ENCODE peak calls at places on chromosomes 16 and 17, in six cellular contexts. One of them, this sample, is unnamed.

GRCh38 chr16:50313596-50314483 is 47.5 kb downstream of the ADCY7 start:
- DNase-seq in mucosa of descending colon: no peak
- DNase-seq in neural progenitor cell: no peak
- DNase-seq in upper lobe of right lung: peak; percentile 78
- DNase-seq in BE2C: no peak
- DNase-seq in pancreas: peak; percentile 54
- DNase-seq in this sample: no peak

GRCh38 chr17:30091166-30091670 is 25.4 kb upstream of the NSRP1 start:
- DNase-seq in mucosa of descending colon: no peak
- DNase-seq in neural progenitor cell: peak; percentile 26
- DNase-seq in upper lobe of right lung: no peak
- DNase-seq in BE2C: no peak
- DNase-seq in pancreas: no peak
- DNase-seq in this sample: no peak

GRCh38 chr16:89366561-89367537 is 123.5 kb downstream of the ANKRD11 start:
- DNase-seq in mucosa of descending colon: no peak
- DNase-seq in neural progenitor cell: no peak
- DNase-seq in upper lobe of right lung: peak; percentile 45
- DNase-seq in BE2C: no peak
- DNase-seq in pancreas: peak; percentile 58
- DNase-seq in this sample: no peak

GRCh38 chr17:351875-352420 is 659 bp downstream of the RPH3AL start:
- DNase-seq in mucosa of descending colon: no peak
- DNase-seq in neural progenitor cell: no peak
- DNase-seq in upper lobe of right lung: no peak
- DNase-seq in BE2C: no peak
- DNase-seq in pancreas: peak; percentile 71
- DNase-seq in this sample: no peak

GRCh38 chr16:49440156-49441065 is 66.8 kb downstream of the C16orf78 start:
- DNase-seq in mucosa of descending colon: no peak
- DNase-seq in neural progenitor cell: peak; percentile 33
- DNase-seq in upper lobe of right lung: no peak
- DNase-seq in BE2C: no peak
- DNase-seq in pancreas: no peak
- DNase-seq in this sample: no peak

GRCh38 chr17:38352245-38353083 is 820 bp downstream of the SOCS7 start:
- DNase-seq in mucosa of descending colon: peak; percentile 27
- DNase-seq in neural progenitor cell: peak; percentile 58
- DNase-seq in upper lobe of right lung: peak; percentile 77
- DNase-seq in BE2C: peak; percentile 50
- DNase-seq in pancreas: peak; percentile 75
- DNase-seq in this sample: peak; percentile 38

GRCh38 chr17:41196068-41196467 is 6.4 kb downstream of the KRTAP9-1 start:
- DNase-seq in mucosa of descending colon: no peak
- DNase-seq in neural progenitor cell: no peak
- DNase-seq in upper lobe of right lung: no peak
- DNase-seq in BE2C: no peak
- DNase-seq in pancreas: no peak
- DNase-seq in this sample: no peak

GRCh38 chr16:20904507-20905079 is 4.0 kb downstream of the LYRM1 start:
- DNase-seq in mucosa of descending colon: no peak
- DNase-seq in neural progenitor cell: no peak
- DNase-seq in upper lobe of right lung: no peak
- DNase-seq in BE2C: no peak
- DNase-seq in pancreas: no peak
- DNase-seq in this sample: peak; percentile 50

GRCh38 chr16:25223964-25224363 is 7.2 kb downstream of the AQP8 start:
- DNase-seq in mucosa of descending colon: no peak
- DNase-seq in neural progenitor cell: no peak
- DNase-seq in upper lobe of right lung: no peak
- DNase-seq in BE2C: no peak
- DNase-seq in pancreas: no peak
- DNase-seq in this sample: no peak

GRCh38 chr17:73436966-73437365 is 125.2 kb upstream of the CDC42EP4 start:
- DNase-seq in mucosa of descending colon: no peak
- DNase-seq in neural progenitor cell: no peak
- DNase-seq in upper lobe of right lung: no peak
- DNase-seq in BE2C: no peak
- DNase-seq in pancreas: no peak
- DNase-seq in this sample: no peak

GRCh38 chr16:50323335-50324011 is 45.3 kb downstream of the BRD7 start:
- DNase-seq in mucosa of descending colon: peak; percentile 47
- DNase-seq in neural progenitor cell: no peak
- DNase-seq in upper lobe of right lung: no peak
- DNase-seq in BE2C: peak; percentile 59
- DNase-seq in pancreas: no peak
- DNase-seq in this sample: no peak

GRCh38 chr16:2970563-2970962 is 1.4 kb downstream of the PAQR4 start:
- DNase-seq in mucosa of descending colon: no peak
- DNase-seq in neural progenitor cell: no peak
- DNase-seq in upper lobe of right lung: no peak
- DNase-seq in BE2C: no peak
- DNase-seq in pancreas: no peak
- DNase-seq in this sample: no peak

GRCh38 chr16:63787014-63787413 is 1334.8 kb downstream of the CDH11 start:
- DNase-seq in mucosa of descending colon: no peak
- DNase-seq in neural progenitor cell: no peak
- DNase-seq in upper lobe of right lung: no peak
- DNase-seq in BE2C: no peak
- DNase-seq in pancreas: no peak
- DNase-seq in this sample: no peak

GRCh38 chr17:36856169-36856568 is 81.1 kb upstream of the LHX1 start:
- DNase-seq in mucosa of descending colon: no peak
- DNase-seq in neural progenitor cell: no peak
- DNase-seq in upper lobe of right lung: no peak
- DNase-seq in BE2C: no peak
- DNase-seq in pancreas: no peak
- DNase-seq in this sample: no peak

GRCh38 chr17:65530158-65530984 is 31.1 kb downstream of the AXIN2 start:
- DNase-seq in mucosa of descending colon: no peak
- DNase-seq in neural progenitor cell: no peak
- DNase-seq in upper lobe of right lung: no peak
- DNase-seq in BE2C: no peak
- DNase-seq in pancreas: no peak
- DNase-seq in this sample: no peak

GRCh38 chr16:9357829-9358228 is 266.4 kb downstream of the HAPSTR1 start:
- DNase-seq in mucosa of descending colon: no peak
- DNase-seq in neural progenitor cell: no peak
- DNase-seq in upper lobe of right lung: no peak
- DNase-seq in BE2C: no peak
- DNase-seq in pancreas: no peak
- DNase-seq in this sample: no peak

GRCh38 chr17:71472809-71473789 is 647.7 kb upstream of the SOX9 start:
- DNase-seq in mucosa of descending colon: peak; percentile 38
- DNase-seq in neural progenitor cell: peak; percentile 81
- DNase-seq in upper lobe of right lung: no peak
- DNase-seq in BE2C: peak; percentile 37
- DNase-seq in pancreas: no peak
- DNase-seq in this sample: peak; percentile 5

GRCh38 chr17:8022358-8023038 is 16.4 kb upstream of the ALOX15B start:
- DNase-seq in mucosa of descending colon: no peak
- DNase-seq in neural progenitor cell: no peak
- DNase-seq in upper lobe of right lung: peak; percentile 16
- DNase-seq in BE2C: no peak
- DNase-seq in pancreas: no peak
- DNase-seq in this sample: no peak

GRCh38 chr17:36703860-36704266 is 102.5 kb downstream of the MRM1 start:
- DNase-seq in mucosa of descending colon: peak; percentile 52
- DNase-seq in neural progenitor cell: peak; percentile 94
- DNase-seq in upper lobe of right lung: peak; percentile 75
- DNase-seq in BE2C: no peak
- DNase-seq in pancreas: peak; percentile 80
- DNase-seq in this sample: peak; percentile 49

GRCh38 chr17:64507418-64507766 is 615 bp downstream of the CEP95 start:
- DNase-seq in mucosa of descending colon: peak; percentile 43
- DNase-seq in neural progenitor cell: peak; percentile 86
- DNase-seq in upper lobe of right lung: no peak
- DNase-seq in BE2C: peak; percentile 36
- DNase-seq in pancreas: no peak
- DNase-seq in this sample: peak; percentile 64

GRCh38 chr16:66844342-66845079 is at the start of gene CA7:
- DNase-seq in mucosa of descending colon: peak; percentile 26
- DNase-seq in neural progenitor cell: peak; percentile 34
- DNase-seq in upper lobe of right lung: no peak
- DNase-seq in BE2C: no peak
- DNase-seq in pancreas: peak; percentile 63
- DNase-seq in this sample: no peak
- H3K4me3 ChIP-seq in mucosa of descending colon: no peak within 1 kb of the TSS
- H3K4me3 ChIP-seq in neural progenitor cell: peak within 1 kb of the TSS; percentile 63
- H3K4me3 ChIP-seq in upper lobe of right lung: peak within 1 kb of the TSS; percentile 39
- H3K4me3 ChIP-seq in BE2C: peak within 1 kb of the TSS; percentile 29
- H3K4me3 ChIP-seq in pancreas: peak within 1 kb of the TSS; percentile 43
- H3K4me3 ChIP-seq in this sample: peak within 1 kb of the TSS; percentile 17

DNA sequence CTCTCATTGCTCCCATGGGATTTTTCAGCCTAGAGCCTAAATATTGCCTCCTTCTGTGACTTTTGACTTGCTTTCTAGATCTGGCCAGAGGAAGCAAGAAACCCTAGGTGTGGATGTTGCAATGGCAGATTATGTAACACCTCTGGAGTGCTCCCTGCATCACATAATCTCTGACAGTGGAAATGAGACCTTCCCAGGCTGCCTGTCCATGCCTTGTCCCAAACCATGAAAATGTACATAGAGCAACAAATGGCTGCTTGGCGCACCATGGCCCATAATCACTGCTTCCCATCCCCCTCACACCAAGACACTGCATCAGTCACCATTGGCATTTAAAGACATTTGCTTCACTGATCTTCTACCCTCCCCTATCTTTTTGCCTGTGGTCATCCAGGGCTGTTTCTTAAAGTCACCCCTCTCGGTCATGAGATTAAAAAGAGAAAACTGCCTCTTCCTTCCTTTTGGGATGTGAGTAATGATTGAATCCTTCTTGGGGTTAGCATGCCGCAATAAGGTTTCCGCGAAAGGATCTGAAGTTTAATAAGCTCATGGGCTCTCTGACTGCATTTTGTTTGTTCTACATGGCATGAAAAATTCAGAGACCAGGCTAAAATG is 34.2 kb upstream of the CCL2 start:
- DNase-seq in mucosa of descending colon: no peak
- DNase-seq in neural progenitor cell: no peak
- DNase-seq in upper lobe of right lung: no peak
- DNase-seq in BE2C: no peak
- DNase-seq in pancreas: no peak
- DNase-seq in this sample: no peak
- H3K9me3 ChIP-seq in mucosa of descending colon: no peaks in the 10 kb centered on the region
- H3K9me3 ChIP-seq in neural progenitor cell: no peaks in the 10 kb centered on the region
- H3K9me3 ChIP-seq in upper lobe of right lung: no peaks in the 10 kb centered on the region
- H3K9me3 ChIP-seq in BE2C: no peaks in the 10 kb centered on the region
- H3K9me3 ChIP-seq in pancreas: no peaks in the 10 kb centered on the region
- H3K9me3 ChIP-seq in this sample: no peaks in the 10 kb centered on the region

DNA sequence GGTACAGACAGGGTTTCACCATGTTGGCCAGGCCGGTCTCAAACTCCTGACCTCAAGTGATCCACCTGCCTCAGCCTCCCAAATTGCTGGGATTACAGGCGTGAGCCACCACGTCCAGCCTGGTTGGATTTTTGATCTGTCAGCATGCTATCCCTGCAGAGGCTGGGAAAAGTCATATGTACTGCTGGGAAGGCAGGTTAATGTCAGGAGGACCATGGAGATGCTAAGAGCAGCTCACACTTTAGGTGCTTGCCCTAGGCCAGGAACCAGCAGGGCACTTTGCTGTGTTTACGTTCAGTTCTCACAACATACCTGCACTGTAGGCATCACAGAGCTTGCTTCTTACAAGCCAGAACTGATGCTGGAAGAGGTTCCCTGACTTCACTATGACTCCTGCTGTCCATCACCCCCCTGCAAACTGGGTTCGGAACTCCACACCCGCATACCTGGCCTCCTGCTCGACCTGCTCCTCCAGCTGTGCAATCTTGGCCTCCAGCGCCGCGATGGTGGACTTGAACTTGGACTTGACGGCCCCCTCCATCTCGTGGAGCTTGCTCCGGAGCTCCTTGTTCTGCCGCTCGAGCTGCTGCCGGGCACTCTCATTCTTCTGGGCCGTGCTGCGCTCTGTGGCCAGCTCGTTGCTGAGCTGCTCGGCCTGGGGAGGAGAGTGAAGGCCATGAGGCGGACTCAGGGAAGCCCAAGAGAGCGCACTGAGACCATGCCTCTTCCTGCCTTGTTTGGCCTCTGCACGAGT is 66.8 kb downstream of the NDE1 start:
- DNase-seq in mucosa of descending colon: no peak
- DNase-seq in neural progenitor cell: no peak
- DNase-seq in upper lobe of right lung: no peak
- DNase-seq in BE2C: no peak
- DNase-seq in pancreas: no peak
- DNase-seq in this sample: no peak
- H3K36me3 ChIP-seq in mucosa of descending colon: no peaks in the 10 kb centered on the region
- H3K36me3 ChIP-seq in neural progenitor cell: no peaks in the 10 kb centered on the region
- H3K36me3 ChIP-seq in upper lobe of right lung: peaks cover 34% of the 10 kb centered on the region
- H3K36me3 ChIP-seq in BE2C: no peaks in the 10 kb centered on the region
- H3K36me3 ChIP-seq in pancreas: no peaks in the 10 kb centered on the region
- H3K36me3 ChIP-seq in this sample: peaks cover 1% of the 10 kb centered on the region

GRCh38 chr16:71540-72341 is 690 bp downstream of the RHBDF1 start:
- DNase-seq in mucosa of descending colon: peak; percentile 81
- DNase-seq in neural progenitor cell: peak; percentile 79
- DNase-seq in upper lobe of right lung: peak; percentile 81
- DNase-seq in BE2C: no peak
- DNase-seq in pancreas: peak; percentile 74
- DNase-seq in this sample: peak; percentile 88

GRCh38 chr16:69181-69580 is 3.2 kb downstream of the RHBDF1 start:
- DNase-seq in mucosa of descending colon: no peak
- DNase-seq in neural progenitor cell: no peak
- DNase-seq in upper lobe of right lung: no peak
- DNase-seq in BE2C: no peak
- DNase-seq in pancreas: no peak
- DNase-seq in this sample: no peak

GRCh38 chr16:72561-73537 is at the start of gene RHBDF1:
- DNase-seq in mucosa of descending colon: peak; percentile 68
- DNase-seq in neural progenitor cell: peak; percentile 90
- DNase-seq in upper lobe of right lung: peak; percentile 86
- DNase-seq in BE2C: peak; percentile 52
- DNase-seq in pancreas: peak; percentile 85
- DNase-seq in this sample: peak; percentile 70

GRCh38 chr16:74025-74424 is 1.6 kb upstream of the RHBDF1 start:
- DNase-seq in mucosa of descending colon: no peak
- DNase-seq in neural progenitor cell: no peak
- DNase-seq in upper lobe of right lung: no peak
- DNase-seq in BE2C: no peak
- DNase-seq in pancreas: no peak
- DNase-seq in this sample: no peak

DNA sequence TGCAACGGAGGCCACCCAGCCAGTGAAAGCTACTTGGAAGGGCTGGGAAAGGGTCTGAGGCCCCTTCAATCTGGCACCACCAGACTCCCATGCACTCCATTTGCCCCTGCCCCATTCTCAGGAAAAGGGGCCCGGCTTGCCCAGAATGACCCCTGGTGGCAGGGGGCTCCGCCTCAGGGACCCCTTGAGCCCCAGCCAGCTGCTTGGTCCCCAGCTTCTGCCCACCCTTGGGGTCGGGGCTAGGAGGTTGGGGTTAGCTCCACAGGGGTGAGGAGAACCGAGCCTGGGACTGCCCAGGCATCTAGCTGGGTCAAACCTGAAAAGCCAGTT is 1.3 kb downstream of the RHBDF1 start:
- DNase-seq in mucosa of descending colon: no peak
- DNase-seq in neural progenitor cell: no peak
- DNase-seq in upper lobe of right lung: no peak
- DNase-seq in BE2C: no peak
- DNase-seq in pancreas: no peak
- DNase-seq in this sample: no peak
- H3K4me3 ChIP-seq in mucosa of descending colon: no peak overlapping the region
- H3K4me3 ChIP-seq in neural progenitor cell: peak overlapping the region; percentile 60
- H3K4me3 ChIP-seq in upper lobe of right lung: peak overlapping the region; percentile 75
- H3K4me3 ChIP-seq in BE2C: no peak overlapping the region
- H3K4me3 ChIP-seq in pancreas: peak overlapping the region; percentile 61
- H3K4me3 ChIP-seq in this sample: peak overlapping the region; percentile 87

This sample was measured in MG63.